ENCODE peak calls at places on chromosomes 16 and 17, in seven cellular contexts. One of them, this sample, is unnamed.

GRCh38 chr17:72134560-72135399 is 14.0 kb downstream of the SOX9 start:
- DNase-seq in HCT116: no peak
- DNase-seq in K562: no peak
- DNase-seq in HepG2: no peak
- DNase-seq in SK-N-SH: no peak
- DNase-seq in GM12878: no peak
- DNase-seq in H1: no peak
- DNase-seq in this sample: no peak

GRCh38 chr16:22424161-22424937 is 49.9 kb upstream of the CDR2 start:
- DNase-seq in HCT116: no peak
- DNase-seq in K562: no peak
- DNase-seq in HepG2: no peak
- DNase-seq in SK-N-SH: no peak
- DNase-seq in GM12878: no peak
- DNase-seq in H1: peak; percentile 46
- DNase-seq in this sample: no peak

GRCh38 chr17:19398301-19399181 is 11.6 kb upstream of the MFAP4 start:
- DNase-seq in HCT116: no peak
- DNase-seq in K562: no peak
- DNase-seq in HepG2: no peak
- DNase-seq in SK-N-SH: peak; percentile 57
- DNase-seq in GM12878: no peak
- DNase-seq in H1: no peak
- DNase-seq in this sample: no peak

GRCh38 chr16:50509521-50510341 is 38.5 kb upstream of the NKD1 start:
- DNase-seq in HCT116: peak; percentile 40
- DNase-seq in K562: peak; percentile 51
- DNase-seq in HepG2: peak; percentile 50
- DNase-seq in SK-N-SH: peak; percentile 47
- DNase-seq in GM12878: no peak
- DNase-seq in H1: peak; percentile 95
- DNase-seq in this sample: no peak

GRCh38 chr16:74321356-74321755 is 24.7 kb downstream of the PSMD7 start:
- DNase-seq in HCT116: no peak
- DNase-seq in K562: no peak
- DNase-seq in HepG2: no peak
- DNase-seq in SK-N-SH: no peak
- DNase-seq in GM12878: no peak
- DNase-seq in H1: no peak
- DNase-seq in this sample: no peak

GRCh38 chr17:17137731-17138585 is 68.2 kb downstream of the PLD6 start:
- DNase-seq in HCT116: no peak
- DNase-seq in K562: no peak
- DNase-seq in HepG2: no peak
- DNase-seq in SK-N-SH: no peak
- DNase-seq in GM12878: no peak
- DNase-seq in H1: no peak
- DNase-seq in this sample: no peak

GRCh38 chr17:42672038-42672437 is 4.8 kb downstream of the PLEKHH3 start:
- DNase-seq in HCT116: no peak
- DNase-seq in K562: no peak
- DNase-seq in HepG2: no peak
- DNase-seq in SK-N-SH: no peak
- DNase-seq in GM12878: no peak
- DNase-seq in H1: no peak
- DNase-seq in this sample: no peak

GRCh38 chr16:67245674-67246080 is 1.6 kb downstream of the FHOD1 start:
- DNase-seq in HCT116: no peak
- DNase-seq in K562: no peak
- DNase-seq in HepG2: no peak
- DNase-seq in SK-N-SH: no peak
- DNase-seq in GM12878: no peak
- DNase-seq in H1: no peak
- DNase-seq in this sample: no peak

GRCh38 chr17:66296289-66296725 is 6.1 kb upstream of the PRKCA start:
- DNase-seq in HCT116: no peak
- DNase-seq in K562: peak; percentile 29
- DNase-seq in HepG2: no peak
- DNase-seq in SK-N-SH: no peak
- DNase-seq in GM12878: no peak
- DNase-seq in H1: no peak
- DNase-seq in this sample: peak; percentile 23

GRCh38 chr17:12024332-12024731 is 3.7 kb downstream of the MAP2K4 start:
- DNase-seq in HCT116: peak; percentile 68
- DNase-seq in K562: no peak
- DNase-seq in HepG2: peak; percentile 77
- DNase-seq in SK-N-SH: no peak
- DNase-seq in GM12878: no peak
- DNase-seq in H1: no peak
- DNase-seq in this sample: peak; percentile 4

GRCh38 chr17:36665417-36665816 is 64.0 kb downstream of the MRM1 start:
- DNase-seq in HCT116: no peak
- DNase-seq in K562: no peak
- DNase-seq in HepG2: no peak
- DNase-seq in SK-N-SH: no peak
- DNase-seq in GM12878: no peak
- DNase-seq in H1: no peak
- DNase-seq in this sample: peak; percentile 51

GRCh38 chr16:3456374-3456773 is 12.9 kb downstream of the NAA60 start:
- DNase-seq in HCT116: no peak
- DNase-seq in K562: no peak
- DNase-seq in HepG2: no peak
- DNase-seq in SK-N-SH: no peak
- DNase-seq in GM12878: no peak
- DNase-seq in H1: no peak
- DNase-seq in this sample: no peak

GRCh38 chr16:88561485-88562369 is 8.5 kb upstream of the ZC3H18 start:
- DNase-seq in HCT116: peak; percentile 36
- DNase-seq in K562: peak; percentile 80
- DNase-seq in HepG2: no peak
- DNase-seq in SK-N-SH: peak; percentile 91
- DNase-seq in GM12878: no peak
- DNase-seq in H1: peak; percentile 74
- DNase-seq in this sample: no peak

GRCh38 chr17:50311112-50311460 is 34.8 kb upstream of the XYLT2 start:
- DNase-seq in HCT116: no peak
- DNase-seq in K562: no peak
- DNase-seq in HepG2: no peak
- DNase-seq in SK-N-SH: no peak
- DNase-seq in GM12878: peak; percentile 28
- DNase-seq in H1: no peak
- DNase-seq in this sample: peak; percentile 32

GRCh38 chr17:49495842-49496182 is 719 bp downstream of the NGFR start:
- DNase-seq in HCT116: no peak
- DNase-seq in K562: no peak
- DNase-seq in HepG2: no peak
- DNase-seq in SK-N-SH: peak; percentile 66
- DNase-seq in GM12878: no peak
- DNase-seq in H1: no peak
- DNase-seq in this sample: no peak

GRCh38 chr17:53659181-53659580 is 163.5 kb upstream of the KIF2B start:
- DNase-seq in HCT116: no peak
- DNase-seq in K562: no peak
- DNase-seq in HepG2: no peak
- DNase-seq in SK-N-SH: no peak
- DNase-seq in GM12878: no peak
- DNase-seq in H1: no peak
- DNase-seq in this sample: no peak

GRCh38 chr17:60327870-60328362 is 64.0 kb downstream of the USP32 start:
- DNase-seq in HCT116: no peak
- DNase-seq in K562: no peak
- DNase-seq in HepG2: no peak
- DNase-seq in SK-N-SH: no peak
- DNase-seq in GM12878: no peak
- DNase-seq in H1: no peak
- DNase-seq in this sample: no peak
- TF ChIP-seq JUND in HCT116: no peak
- TF ChIP-seq JUND in K562: no peak
- TF ChIP-seq JUND in HepG2: no peak
- TF ChIP-seq JUND in SK-N-SH: no peak
- TF ChIP-seq JUND in GM12878: no peak
- TF ChIP-seq JUND in H1: no peak
- TF ChIP-seq JUND in this sample: no peak

GRCh38 chr16:79844603-79845002 is 244.1 kb upstream of the MAF start:
- DNase-seq in HCT116: no peak
- DNase-seq in K562: no peak
- DNase-seq in HepG2: no peak
- DNase-seq in SK-N-SH: no peak
- DNase-seq in GM12878: no peak
- DNase-seq in H1: no peak
- DNase-seq in this sample: no peak

GRCh38 chr16:79845006-79845733 is 244.6 kb upstream of the MAF start:
- DNase-seq in HCT116: no peak
- DNase-seq in K562: no peak
- DNase-seq in HepG2: no peak
- DNase-seq in SK-N-SH: no peak
- DNase-seq in GM12878: peak; percentile 40
- DNase-seq in H1: no peak
- DNase-seq in this sample: no peak

GRCh38 chr16:79847101-79847500 is 246.6 kb upstream of the MAF start:
- DNase-seq in HCT116: no peak
- DNase-seq in K562: no peak
- DNase-seq in HepG2: no peak
- DNase-seq in SK-N-SH: no peak
- DNase-seq in GM12878: no peak
- DNase-seq in H1: no peak
- DNase-seq in this sample: no peak

GRCh38 chr16:79847569-79847968 is 247.0 kb upstream of the MAF start:
- DNase-seq in HCT116: no peak
- DNase-seq in K562: no peak
- DNase-seq in HepG2: no peak
- DNase-seq in SK-N-SH: no peak
- DNase-seq in GM12878: no peak
- DNase-seq in H1: no peak
- DNase-seq in this sample: no peak

GRCh38 chr16:79845734-79846135 is 245.2 kb upstream of the MAF start:
- DNase-seq in HCT116: no peak
- DNase-seq in K562: peak; percentile 68
- DNase-seq in HepG2: no peak
- DNase-seq in SK-N-SH: no peak
- DNase-seq in GM12878: no peak
- DNase-seq in H1: no peak
- DNase-seq in this sample: no peak
- TF ChIP-seq JUND in HCT116: no peak
- TF ChIP-seq JUND in K562: peak; percentile 82
- TF ChIP-seq JUND in HepG2: no peak
- TF ChIP-seq JUND in SK-N-SH: no peak
- TF ChIP-seq JUND in GM12878: no peak
- TF ChIP-seq JUND in H1: no peak
- TF ChIP-seq JUND in this sample: no peak

GRCh38 chr17:39661044-39661406 is 4.1 kb upstream of the TCAP start:
- DNase-seq in HCT116: no peak
- DNase-seq in K562: no peak
- DNase-seq in HepG2: no peak
- DNase-seq in SK-N-SH: no peak
- DNase-seq in GM12878: no peak
- DNase-seq in H1: no peak
- DNase-seq in this sample: no peak

GRCh38 chr17:39659286-39660010 is 5.7 kb upstream of the TCAP start:
- DNase-seq in HCT116: no peak
- DNase-seq in K562: no peak
- DNase-seq in HepG2: no peak
- DNase-seq in SK-N-SH: no peak
- DNase-seq in GM12878: no peak
- DNase-seq in H1: no peak
- DNase-seq in this sample: no peak

GRCh38 chr17:39661744-39662541 is 3.2 kb upstream of the TCAP start:
- DNase-seq in HCT116: no peak
- DNase-seq in K562: no peak
- DNase-seq in HepG2: no peak
- DNase-seq in SK-N-SH: no peak
- DNase-seq in GM12878: no peak
- DNase-seq in H1: no peak
- DNase-seq in this sample: no peak

GRCh38 chr17:39660011-39660360 is 5.2 kb upstream of the TCAP start:
- DNase-seq in HCT116: no peak
- DNase-seq in K562: no peak
- DNase-seq in HepG2: no peak
- DNase-seq in SK-N-SH: no peak
- DNase-seq in GM12878: no peak
- DNase-seq in H1: no peak
- DNase-seq in this sample: no peak

DNA sequence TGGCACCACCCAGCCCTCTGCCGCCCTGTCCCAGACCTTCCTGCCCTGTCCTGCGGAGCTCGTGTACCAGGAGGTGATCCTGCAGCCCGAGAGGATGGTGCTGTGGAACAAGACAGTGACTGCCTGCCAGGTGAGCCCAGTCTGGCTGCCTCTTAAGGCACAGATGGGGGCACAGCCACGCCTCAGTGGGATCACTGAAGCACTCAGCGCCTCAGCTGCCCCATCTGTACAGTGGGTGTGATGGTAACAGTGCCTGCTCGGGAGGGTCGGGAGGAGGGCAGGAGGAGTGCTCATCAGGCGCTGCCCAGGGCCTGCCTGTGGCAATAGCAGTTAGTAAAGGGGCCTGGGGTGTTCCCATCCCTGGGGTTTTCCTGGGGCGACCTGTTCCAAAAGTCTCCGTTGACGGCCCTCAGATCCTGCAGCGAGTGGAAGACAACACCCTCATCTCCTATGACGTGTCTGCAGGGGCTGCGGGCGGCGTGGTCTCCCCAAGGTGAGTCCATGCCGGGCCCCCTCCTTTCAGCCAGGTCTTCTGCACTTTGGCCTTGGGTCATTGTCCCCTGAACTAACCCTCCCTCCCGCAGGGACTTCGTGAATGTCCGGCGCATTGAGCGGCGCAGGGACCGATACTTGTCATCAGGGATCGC is 4.6 kb upstream of the TCAP start:
- DNase-seq in HCT116: no peak
- DNase-seq in K562: no peak
- DNase-seq in HepG2: no peak
- DNase-seq in SK-N-SH: no peak
- DNase-seq in GM12878: no peak
- DNase-seq in H1: no peak
- DNase-seq in this sample: no peak
- TF ChIP-seq JUND in HCT116: no peak
- TF ChIP-seq JUND in K562: no peak
- TF ChIP-seq JUND in HepG2: no peak
- TF ChIP-seq JUND in SK-N-SH: no peak
- TF ChIP-seq JUND in GM12878: no peak
- TF ChIP-seq JUND in H1: no peak
- TF ChIP-seq JUND in this sample: no peak

GRCh38 chr17:75872434-75873351 is 5.7 kb downstream of the TRIM47 start:
- DNase-seq in HCT116: no peak
- DNase-seq in K562: peak; percentile 38
- DNase-seq in HepG2: peak; percentile 99
- DNase-seq in SK-N-SH: peak; percentile 52
- DNase-seq in GM12878: no peak
- DNase-seq in H1: no peak
- DNase-seq in this sample: peak; percentile 61
- TF ChIP-seq JUND in HCT116: no peak
- TF ChIP-seq JUND in K562: no peak
- TF ChIP-seq JUND in HepG2: peak; percentile 78
- TF ChIP-seq JUND in SK-N-SH: no peak
- TF ChIP-seq JUND in GM12878: no peak
- TF ChIP-seq JUND in H1: no peak
- TF ChIP-seq JUND in this sample: no peak

This sample was measured in T47D.